ENCODE peak calls at places on chromosomes 16 and 17, in four cellular contexts. One of them, this sample, is unnamed. For H3K27me3, the result is how much of the 10 kb centered on the place peaks cover.

GRCh38 chr16:66387817-66388332 is 21.4 kb downstream of the CDH5 start:
- DNase-seq in DND-41: no peak
- DNase-seq in prostate gland: no peak
- DNase-seq in BJ: no peak
- DNase-seq in this sample: no peak

GRCh38 chr17:7838291-7839075 is 4.5 kb downstream of the KDM6B start:
- DNase-seq in DND-41: peak
- DNase-seq in BJ: no peak
- DNase-seq in prostate gland: no peak
- DNase-seq in this sample: no peak

GRCh38 chr17:71628306-71628705 is 492.5 kb upstream of the SOX9 start:
- DNase-seq in BJ: no peak
- DNase-seq in prostate gland: no peak
- DNase-seq in DND-41: peak
- DNase-seq in this sample: no peak

GRCh38 chr17:78343099-78343432 is 16.8 kb downstream of the SOCS3 start:
- DNase-seq in prostate gland: no peak
- DNase-seq in BJ: peak
- DNase-seq in DND-41: no peak
- DNase-seq in this sample: no peak

GRCh38 chr16:48609453-48610023 is 442 bp downstream of the N4BP1 start:
- DNase-seq in DND-41: peak
- DNase-seq in BJ: no peak
- DNase-seq in prostate gland: peak
- DNase-seq in this sample: no peak

GRCh38 chr17:53253956-53254597 is 568.6 kb upstream of the KIF2B start:
- DNase-seq in DND-41: no peak
- DNase-seq in BJ: no peak
- DNase-seq in prostate gland: no peak
- DNase-seq in this sample: no peak

GRCh38 chr17:59753522-59754467 is 46.3 kb downstream of the VMP1 start:
- DNase-seq in prostate gland: peak
- DNase-seq in BJ: peak
- DNase-seq in DND-41: peak
- DNase-seq in this sample: peak

GRCh38 chr16:85458952-85459351 is 154.2 kb upstream of the GSE1 start:
- DNase-seq in DND-41: no peak
- DNase-seq in BJ: no peak
- DNase-seq in prostate gland: no peak
- DNase-seq in this sample: no peak

GRCh38 chr16:378821-379182 is 3.0 kb downstream of the PGAP6 start:
- DNase-seq in BJ: no peak
- DNase-seq in DND-41: no peak
- DNase-seq in prostate gland: no peak
- DNase-seq in this sample: no peak

GRCh38 chr17:80431246-80432195 is 16.6 kb downstream of the ENDOV start:
- DNase-seq in prostate gland: no peak
- DNase-seq in DND-41: no peak
- DNase-seq in BJ: no peak
- DNase-seq in this sample: no peak

GRCh38 chr16:8893426-8893825 is 11.3 kb downstream of the LITAFD start:
- DNase-seq in DND-41: no peak
- DNase-seq in BJ: no peak
- DNase-seq in prostate gland: no peak
- DNase-seq in this sample: no peak

GRCh38 chr17:80099291-80100034 is 1.9 kb upstream of the GAA start:
- DNase-seq in DND-41: no peak
- DNase-seq in BJ: no peak
- DNase-seq in prostate gland: no peak
- DNase-seq in this sample: no peak

GRCh38 chr17:78125138-78125913 is 3.2 kb downstream of the TMC6 start:
- DNase-seq in DND-41: no peak
- DNase-seq in prostate gland: no peak
- DNase-seq in BJ: no peak
- DNase-seq in this sample: no peak

GRCh38 chr17:80782536-80783427 is 208.9 kb upstream of the CHMP6 start:
- DNase-seq in DND-41: peak
- DNase-seq in prostate gland: no peak
- DNase-seq in BJ: no peak
- DNase-seq in this sample: no peak

GRCh38 chr17:83200231-83200699 is 120.9 kb downstream of the METRNL start:
- DNase-seq in BJ: no peak
- DNase-seq in DND-41: no peak
- DNase-seq in prostate gland: peak
- DNase-seq in this sample: no peak

GRCh38 chr16:56916571-56917403 is 15.2 kb upstream of the HERPUD1 start:
- DNase-seq in prostate gland: peak
- DNase-seq in BJ: no peak
- DNase-seq in DND-41: no peak
- DNase-seq in this sample: no peak

GRCh38 chr17:2214047-2214717 is 89.4 kb downstream of the SMG6 start:
- DNase-seq in DND-41: no peak
- DNase-seq in prostate gland: no peak
- DNase-seq in BJ: no peak
- DNase-seq in this sample: peak

GRCh38 chr17:9676084-9676483 is 30.8 kb downstream of the USP43 start:
- DNase-seq in BJ: no peak
- DNase-seq in DND-41: no peak
- DNase-seq in prostate gland: no peak
- DNase-seq in this sample: no peak
- TF ChIP-seq CTCF in BJ: peak
- TF ChIP-seq CTCF in DND-41: peak
- TF ChIP-seq CTCF in prostate gland: no peak
- TF ChIP-seq CTCF in this sample: no peak

DNA sequence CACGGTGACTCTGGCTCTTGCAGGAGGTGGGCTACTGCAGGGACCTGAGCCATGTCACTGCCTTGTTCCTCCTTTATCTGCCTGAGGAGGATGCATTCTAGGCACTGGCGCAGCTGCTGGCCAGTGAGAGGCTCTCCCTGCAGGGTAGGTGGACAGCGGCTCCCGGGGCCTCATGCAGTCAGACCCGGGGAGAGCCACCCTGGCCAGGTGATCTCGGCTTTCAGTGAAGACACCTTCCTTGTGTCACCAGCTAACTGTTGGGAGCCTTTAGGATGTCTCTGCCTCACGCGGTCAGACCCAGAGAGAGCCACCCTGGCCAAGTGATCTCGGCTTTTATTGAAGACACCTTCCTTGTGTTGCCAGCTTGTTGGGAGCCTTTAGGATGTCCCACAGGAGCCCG is 31.7 kb upstream of the KSR1 start:
- DNase-seq in prostate gland: no peak
- DNase-seq in BJ: no peak
- DNase-seq in DND-41: no peak
- DNase-seq in this sample: no peak
- H3K27me3 ChIP-seq in prostate gland: under half
- H3K27me3 ChIP-seq in BJ: under half
- H3K27me3 ChIP-seq in DND-41: under half
- H3K27me3 ChIP-seq in this sample: under half

DNA sequence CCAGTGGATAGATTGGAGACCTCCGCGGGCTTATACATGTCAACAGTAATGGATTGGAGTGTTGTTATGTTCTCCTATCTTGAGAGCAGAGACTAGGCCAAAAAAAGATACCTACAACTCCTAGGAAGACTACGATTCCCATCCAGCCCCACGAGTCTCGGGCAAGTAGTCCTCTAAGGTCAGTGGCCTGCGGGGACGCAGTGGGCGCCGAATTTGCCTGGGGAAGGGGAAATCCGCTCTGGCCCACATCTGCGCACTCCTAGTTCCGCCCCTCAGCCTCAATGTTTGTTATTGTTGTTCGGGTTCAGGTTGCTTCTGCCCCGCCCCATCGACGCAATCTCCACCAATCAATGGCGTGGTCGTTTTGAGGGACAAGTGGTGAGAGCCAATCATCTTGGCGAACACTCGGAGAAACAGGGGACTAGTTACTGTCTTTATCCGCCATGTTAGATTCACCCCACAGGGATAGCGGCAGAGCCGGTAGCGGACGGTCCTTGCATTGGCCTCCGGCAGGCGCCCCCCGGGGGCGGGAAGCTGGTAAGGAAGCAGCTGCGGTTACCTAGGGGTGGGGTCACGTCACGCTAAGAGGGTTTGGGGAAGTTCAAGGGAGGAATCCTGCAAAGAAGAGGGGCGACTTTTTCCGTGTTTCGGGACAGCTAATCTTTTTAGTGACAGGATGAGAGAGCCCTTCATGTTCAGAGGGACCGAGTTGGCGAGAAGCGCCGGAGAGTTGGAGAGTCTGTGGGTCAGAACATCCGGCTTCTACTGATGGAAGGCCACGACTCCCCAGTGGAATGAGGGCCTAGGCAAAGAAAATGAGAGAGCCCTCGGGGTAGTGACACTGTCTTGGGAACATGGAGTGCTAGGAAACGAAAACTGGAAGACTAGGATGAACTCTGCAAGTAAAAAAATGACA is at the start of gene NBR1:
- DNase-seq in BJ: peak
- DNase-seq in prostate gland: peak
- DNase-seq in DND-41: peak
- DNase-seq in this sample: peak
- TF ChIP-seq CTCF in BJ: peak
- TF ChIP-seq CTCF in prostate gland: no peak
- TF ChIP-seq CTCF in DND-41: peak
- TF ChIP-seq CTCF in this sample: no peak

GRCh38 chr17:43834106-43834505 is 1.2 kb upstream of the MPP3 start:
- DNase-seq in BJ: no peak
- DNase-seq in DND-41: no peak
- DNase-seq in prostate gland: no peak
- DNase-seq in this sample: no peak

GRCh38 chr17:43831633-43832032 is 1.3 kb downstream of the MPP3 start:
- DNase-seq in BJ: no peak
- DNase-seq in prostate gland: no peak
- DNase-seq in DND-41: no peak
- DNase-seq in this sample: no peak

GRCh38 chr17:43832168-43832975 is 574 bp downstream of the MPP3 start:
- DNase-seq in prostate gland: peak
- DNase-seq in BJ: no peak
- DNase-seq in DND-41: no peak
- DNase-seq in this sample: peak

GRCh38 chr17:43830510-43831145 is 2.3 kb downstream of the MPP3 start:
- DNase-seq in prostate gland: no peak
- DNase-seq in DND-41: no peak
- DNase-seq in BJ: no peak
- DNase-seq in this sample: no peak

GRCh38 chr17:43832976-43833829 is at the start of gene MPP3:
- DNase-seq in BJ: no peak
- DNase-seq in prostate gland: peak
- DNase-seq in DND-41: no peak
- DNase-seq in this sample: no peak
- H3K27me3 ChIP-seq in BJ: under half
- H3K27me3 ChIP-seq in prostate gland: under half
- H3K27me3 ChIP-seq in DND-41: under half
- H3K27me3 ChIP-seq in this sample: under half

This sample was measured in kidney epithelial cell.